ENCODE peak calls at places on chromosomes 13 and 19, in four cellular contexts. One of them, this sample, is unnamed.

GRCh38 chr13:76944457-76944856 is 3.9 kb upstream of the ACOD1 start:
- DNase-seq in breast epithelium: no peak
- DNase-seq in fibroblast of mammary gland: peak; percentile 81
- DNase-seq in heart right ventricle: no peak
- DNase-seq in this sample: peak; percentile 70

GRCh38 chr13:51396352-51396751 is 56.5 kb downstream of the INTS6 start:
- DNase-seq in breast epithelium: no peak
- DNase-seq in fibroblast of mammary gland: peak; percentile 38
- DNase-seq in heart right ventricle: no peak
- DNase-seq in this sample: peak; percentile 15

GRCh38 chr19:56969726-56970125 is 129.2 kb upstream of the PEG3 start:
- DNase-seq in breast epithelium: no peak
- DNase-seq in fibroblast of mammary gland: no peak
- DNase-seq in heart right ventricle: no peak
- DNase-seq in this sample: no peak

GRCh38 chr13:75404721-75405120 is 77.2 kb downstream of the TBC1D4 start:
- DNase-seq in breast epithelium: no peak
- DNase-seq in fibroblast of mammary gland: no peak
- DNase-seq in heart right ventricle: no peak
- DNase-seq in this sample: no peak

GRCh38 chr19:56608274-56608964 is 13.3 kb downstream of the ZNF71 start:
- DNase-seq in breast epithelium: no peak
- DNase-seq in fibroblast of mammary gland: no peak
- DNase-seq in heart right ventricle: no peak
- DNase-seq in this sample: no peak

GRCh38 chr19:5951338-5951861 is 26.5 kb downstream of the RANBP3 start:
- DNase-seq in breast epithelium: no peak
- DNase-seq in fibroblast of mammary gland: no peak
- DNase-seq in heart right ventricle: no peak
- DNase-seq in this sample: no peak

GRCh38 chr13:36819811-36820140 is 754 bp downstream of the RFXAP start:
- DNase-seq in breast epithelium: no peak
- DNase-seq in fibroblast of mammary gland: peak; percentile 36
- DNase-seq in heart right ventricle: no peak
- DNase-seq in this sample: peak; percentile 24

GRCh38 chr19:1469936-1470863 is 8.8 kb downstream of the C19orf25 start:
- DNase-seq in breast epithelium: peak; percentile 43
- DNase-seq in fibroblast of mammary gland: no peak
- DNase-seq in heart right ventricle: peak; percentile 59
- DNase-seq in this sample: peak; percentile 48

GRCh38 chr13:30140973-30141372 is 166.4 kb downstream of the KATNAL1 start:
- DNase-seq in breast epithelium: no peak
- DNase-seq in fibroblast of mammary gland: no peak
- DNase-seq in heart right ventricle: no peak
- DNase-seq in this sample: no peak

GRCh38 chr13:107867701-107868661 is 347.4 kb downstream of the LIG4 start:
- DNase-seq in breast epithelium: no peak
- DNase-seq in fibroblast of mammary gland: peak; percentile 17
- DNase-seq in heart right ventricle: peak; percentile 6
- DNase-seq in this sample: peak; percentile 70

GRCh38 chr13:106318941-106319411 is 216.5 kb downstream of the EFNB2 start:
- DNase-seq in breast epithelium: no peak
- DNase-seq in fibroblast of mammary gland: peak; percentile 91
- DNase-seq in heart right ventricle: no peak
- DNase-seq in this sample: peak; percentile 95

GRCh38 chr13:105334211-105334610 is 1201.3 kb downstream of the EFNB2 start:
- DNase-seq in breast epithelium: no peak
- DNase-seq in fibroblast of mammary gland: no peak
- DNase-seq in heart right ventricle: no peak
- DNase-seq in this sample: no peak

GRCh38 chr19:38543807-38544568 is 73.8 kb downstream of the MAP4K1 start:
- DNase-seq in breast epithelium: peak; percentile 66
- DNase-seq in fibroblast of mammary gland: peak; percentile 93
- DNase-seq in heart right ventricle: peak; percentile 38
- DNase-seq in this sample: peak; percentile 62

GRCh38 chr19:1243768-1244692 is 2.5 kb downstream of the ATP5F1D start:
- DNase-seq in breast epithelium: peak; percentile 88
- DNase-seq in fibroblast of mammary gland: peak; percentile 83
- DNase-seq in heart right ventricle: peak; percentile 90
- DNase-seq in this sample: peak; percentile 90

GRCh38 chr19:3359850-3360493 is 6.4 kb upstream of the NFIC start:
- DNase-seq in breast epithelium: no peak
- DNase-seq in fibroblast of mammary gland: no peak
- DNase-seq in heart right ventricle: no peak
- DNase-seq in this sample: peak; percentile 47

GRCh38 chr19:48551437-48552302 is at the start of gene SULT2B1:
- DNase-seq in breast epithelium: peak; percentile 71
- DNase-seq in fibroblast of mammary gland: no peak
- DNase-seq in heart right ventricle: no peak
- DNase-seq in this sample: no peak

GRCh38 chr13:23574421-23574820 is 4.2 kb downstream of the TNFRSF19 start:
- DNase-seq in breast epithelium: no peak
- DNase-seq in fibroblast of mammary gland: no peak
- DNase-seq in heart right ventricle: no peak
- DNase-seq in this sample: no peak

GRCh38 chr13:36619535-36619934 is 54.3 kb upstream of the SERTM1 start:
- DNase-seq in breast epithelium: no peak
- DNase-seq in fibroblast of mammary gland: no peak
- DNase-seq in heart right ventricle: no peak
- DNase-seq in this sample: no peak

GRCh38 chr13:76991432-76991795 is 467 bp upstream of the CLN5 start:
- DNase-seq in breast epithelium: peak; percentile 46
- DNase-seq in fibroblast of mammary gland: no peak
- DNase-seq in heart right ventricle: peak; percentile 30
- DNase-seq in this sample: no peak

GRCh38 chr19:49590971-49591730 is at the start of gene PRR12:
- DNase-seq in breast epithelium: peak; percentile 49
- DNase-seq in fibroblast of mammary gland: peak; percentile 65
- DNase-seq in heart right ventricle: peak; percentile 68
- DNase-seq in this sample: peak; percentile 77

GRCh38 chr13:40271931-40272775 is 394.3 kb downstream of the FOXO1 start:
- DNase-seq in breast epithelium: peak; percentile 97
- DNase-seq in fibroblast of mammary gland: peak; percentile 86
- DNase-seq in heart right ventricle: peak; percentile 44
- DNase-seq in this sample: no peak

GRCh38 chr13:51311271-51311670 is 28.2 kb upstream of the SERPINE3 start:
- DNase-seq in breast epithelium: no peak
- DNase-seq in fibroblast of mammary gland: no peak
- DNase-seq in heart right ventricle: no peak
- DNase-seq in this sample: no peak

GRCh38 chr13:20360835-20361412 is 128.8 kb upstream of the GJB6 start:
- DNase-seq in breast epithelium: no peak
- DNase-seq in fibroblast of mammary gland: peak; percentile 35
- DNase-seq in heart right ventricle: no peak
- DNase-seq in this sample: no peak

GRCh38 chr19:31562916-31563626 is 213.8 kb upstream of the TSHZ3 start:
- DNase-seq in breast epithelium: no peak
- DNase-seq in fibroblast of mammary gland: no peak
- DNase-seq in heart right ventricle: no peak
- DNase-seq in this sample: no peak
- TF ChIP-seq CTCF in breast epithelium: no peak
- TF ChIP-seq CTCF in fibroblast of mammary gland: no peak
- TF ChIP-seq CTCF in heart right ventricle: no peak
- TF ChIP-seq CTCF in this sample: no peak

GRCh38 chr19:33769208-33769607 is 27.5 kb upstream of the KCTD15 start:
- DNase-seq in breast epithelium: no peak
- DNase-seq in fibroblast of mammary gland: no peak
- DNase-seq in heart right ventricle: no peak
- DNase-seq in this sample: no peak

GRCh38 chr19:33770107-33770506 is 26.6 kb upstream of the KCTD15 start:
- DNase-seq in breast epithelium: no peak
- DNase-seq in fibroblast of mammary gland: no peak
- DNase-seq in heart right ventricle: no peak
- DNase-seq in this sample: no peak

GRCh38 chr19:33771308-33772101 is 25.2 kb upstream of the KCTD15 start:
- DNase-seq in breast epithelium: peak; percentile 36
- DNase-seq in fibroblast of mammary gland: peak; percentile 47
- DNase-seq in heart right ventricle: peak; percentile 74
- DNase-seq in this sample: peak; percentile 78

GRCh38 chr19:33766623-33767022 is 30.0 kb upstream of the KCTD15 start:
- DNase-seq in breast epithelium: no peak
- DNase-seq in fibroblast of mammary gland: no peak
- DNase-seq in heart right ventricle: no peak
- DNase-seq in this sample: no peak

GRCh38 chr19:33767898-33768413 is 28.7 kb upstream of the KCTD15 start:
- DNase-seq in breast epithelium: no peak
- DNase-seq in fibroblast of mammary gland: peak; percentile 10
- DNase-seq in heart right ventricle: no peak
- DNase-seq in this sample: peak; percentile 88
- TF ChIP-seq CTCF in breast epithelium: no peak
- TF ChIP-seq CTCF in fibroblast of mammary gland: peak; percentile 9
- TF ChIP-seq CTCF in heart right ventricle: peak; percentile 14
- TF ChIP-seq CTCF in this sample: peak; percentile 31

GRCh38 chr13:29065142-29065541 is 245.0 kb downstream of the MTUS2 start:
- DNase-seq in breast epithelium: no peak
- DNase-seq in fibroblast of mammary gland: no peak
- DNase-seq in heart right ventricle: no peak
- DNase-seq in this sample: no peak

GRCh38 chr13:29059837-29060236 is 239.7 kb downstream of the MTUS2 start:
- DNase-seq in breast epithelium: no peak
- DNase-seq in fibroblast of mammary gland: no peak
- DNase-seq in heart right ventricle: peak; percentile 27
- DNase-seq in this sample: no peak
- TF ChIP-seq CTCF in breast epithelium: no peak
- TF ChIP-seq CTCF in fibroblast of mammary gland: no peak
- TF ChIP-seq CTCF in heart right ventricle: no peak
- TF ChIP-seq CTCF in this sample: no peak

DNA sequence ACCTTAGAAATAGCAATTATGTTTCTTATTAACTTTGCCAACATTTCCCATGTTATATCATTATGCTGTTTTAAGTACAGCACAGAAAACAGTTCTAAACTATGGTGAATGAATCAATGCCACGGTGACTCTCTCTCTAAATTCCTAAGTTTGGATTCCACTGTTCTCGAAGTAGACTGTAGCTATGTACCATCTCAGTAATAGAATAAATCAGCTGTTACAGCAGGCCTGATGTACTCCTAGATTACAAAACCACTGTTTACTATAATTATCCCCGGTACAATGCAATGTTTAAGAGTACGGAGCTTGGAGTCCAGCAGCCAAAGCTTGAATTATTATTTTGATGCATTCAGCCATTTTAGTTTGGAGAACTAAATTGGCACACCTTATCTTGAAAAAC is 476.3 kb upstream of the SLITRK1 start:
- DNase-seq in breast epithelium: no peak
- DNase-seq in fibroblast of mammary gland: no peak
- DNase-seq in heart right ventricle: no peak
- DNase-seq in this sample: no peak
- TF ChIP-seq CTCF in breast epithelium: no peak
- TF ChIP-seq CTCF in fibroblast of mammary gland: no peak
- TF ChIP-seq CTCF in heart right ventricle: no peak
- TF ChIP-seq CTCF in this sample: no peak

GRCh38 chr13:93227906-93228801 is 1.5 kb downstream of the GPC6 start:
- DNase-seq in breast epithelium: no peak
- DNase-seq in fibroblast of mammary gland: peak; percentile 85
- DNase-seq in heart right ventricle: peak; percentile 31
- DNase-seq in this sample: peak; percentile 92
- TF ChIP-seq CTCF in breast epithelium: no peak
- TF ChIP-seq CTCF in fibroblast of mammary gland: peak; percentile 47
- TF ChIP-seq CTCF in heart right ventricle: no peak
- TF ChIP-seq CTCF in this sample: peak; percentile 62

DNA sequence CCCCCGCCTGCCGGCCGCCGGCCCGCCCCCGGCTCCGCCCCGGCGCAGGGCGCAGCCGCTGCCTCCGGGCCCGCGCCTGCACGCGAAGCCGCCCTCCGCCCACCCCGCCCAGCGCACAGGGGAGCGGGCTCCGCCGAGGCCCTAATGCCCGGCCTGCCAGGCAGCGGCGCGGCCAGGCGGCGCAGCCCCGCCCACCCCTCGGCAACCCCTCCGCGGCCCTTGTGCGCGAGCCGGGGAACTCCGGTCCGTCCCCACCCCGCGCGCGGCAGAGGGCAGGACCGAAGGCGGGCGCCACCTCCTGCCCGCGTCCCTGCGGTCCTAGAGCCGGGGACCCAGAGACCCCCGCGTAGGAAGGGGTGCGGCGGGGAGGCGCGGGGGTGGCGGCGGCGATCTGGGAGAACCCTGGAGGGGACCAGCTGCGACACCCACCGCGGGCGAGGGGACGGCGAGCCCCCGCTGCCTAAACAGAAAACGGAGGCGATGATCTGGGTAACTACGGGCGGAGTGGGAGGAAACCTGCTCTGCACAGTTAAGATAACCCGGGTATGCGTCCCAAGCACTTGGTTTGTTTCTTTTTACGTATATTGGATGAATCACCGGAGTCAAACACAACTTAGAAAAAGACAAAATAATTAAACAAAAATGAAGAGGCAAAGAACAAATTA is 351 bp upstream of the USP12 start:
- DNase-seq in breast epithelium: peak; percentile 85
- DNase-seq in fibroblast of mammary gland: peak; percentile 81
- DNase-seq in heart right ventricle: peak; percentile 95
- DNase-seq in this sample: peak; percentile 96
- TF ChIP-seq CTCF in breast epithelium: no peak
- TF ChIP-seq CTCF in fibroblast of mammary gland: no peak
- TF ChIP-seq CTCF in heart right ventricle: peak; percentile 17
- TF ChIP-seq CTCF in this sample: no peak

DNA sequence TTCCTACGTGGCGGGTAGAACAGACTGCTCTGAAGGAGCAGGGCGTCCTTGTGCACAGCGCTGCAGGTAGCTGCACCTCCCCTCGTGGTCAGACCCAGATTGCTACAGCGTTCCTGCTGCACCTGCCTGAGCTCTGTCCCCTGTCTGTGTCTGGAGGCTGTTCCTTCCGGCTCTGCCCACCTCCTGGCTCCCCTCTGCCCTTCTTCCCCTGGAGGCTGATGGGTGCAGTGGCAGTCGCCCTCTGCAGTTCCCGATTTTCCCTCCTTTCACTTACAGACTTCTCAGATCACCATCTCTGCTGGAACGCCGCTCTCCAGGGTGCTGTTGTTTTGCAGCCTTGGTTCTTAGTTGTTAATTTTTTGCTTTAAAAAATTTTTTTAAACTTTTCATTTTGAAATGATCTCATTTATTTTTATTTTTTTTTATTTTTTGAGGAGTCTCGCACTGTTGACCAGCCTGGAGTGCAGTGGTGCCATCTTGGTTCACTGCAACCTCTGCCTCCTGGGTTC is 53.6 kb downstream of the SMARCA4 start:
- DNase-seq in breast epithelium: no peak
- DNase-seq in fibroblast of mammary gland: no peak
- DNase-seq in heart right ventricle: no peak
- DNase-seq in this sample: no peak
- TF ChIP-seq CTCF in breast epithelium: no peak
- TF ChIP-seq CTCF in fibroblast of mammary gland: no peak
- TF ChIP-seq CTCF in heart right ventricle: no peak
- TF ChIP-seq CTCF in this sample: no peak

DNA sequence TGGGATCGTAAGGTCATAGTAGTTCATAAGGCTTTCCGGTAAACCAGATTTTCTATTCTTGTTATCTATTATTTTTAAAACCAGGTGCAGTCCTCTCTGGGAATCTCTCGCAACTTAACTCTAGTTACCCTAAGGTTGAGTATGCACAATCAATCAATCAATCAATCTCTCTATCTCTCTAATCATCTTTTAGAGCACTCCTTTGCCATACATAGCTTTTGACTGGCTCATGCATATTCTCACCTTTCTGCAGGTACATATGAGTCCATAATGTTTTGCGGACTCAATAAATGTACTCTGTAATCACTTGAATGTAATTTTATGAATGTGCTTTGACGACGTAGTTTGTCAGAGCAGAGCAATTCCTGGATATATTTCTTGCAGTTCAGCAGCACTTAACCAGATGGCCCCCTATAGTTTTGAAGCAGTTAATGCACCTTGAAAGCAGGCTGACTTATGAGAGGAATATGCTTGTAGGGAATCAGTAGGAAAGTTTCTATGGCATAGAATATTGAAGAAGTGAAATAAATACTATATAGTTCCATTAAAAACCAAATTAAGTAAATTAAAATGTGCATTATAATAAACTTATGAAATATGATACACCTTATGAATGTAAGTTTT is 524.7 kb downstream of the GPC5 start:
- DNase-seq in breast epithelium: no peak
- DNase-seq in fibroblast of mammary gland: no peak
- DNase-seq in heart right ventricle: no peak
- DNase-seq in this sample: peak; percentile 40
- TF ChIP-seq CTCF in breast epithelium: no peak
- TF ChIP-seq CTCF in fibroblast of mammary gland: no peak
- TF ChIP-seq CTCF in heart right ventricle: no peak
- TF ChIP-seq CTCF in this sample: peak; percentile 25

This sample was measured in cardiac muscle cell.